ENCODE peak calls at places on chromosomes 4 and X, in seven cellular contexts. T, H, I, Q, K, Y and F are unnamed samples.
A peak's percentile ranks its signal among the peaks of the same experiment; 100 is the strongest.

GRCh38 chr4:41525129-41525528 is 12.8 kb upstream of the LIMCH1 start:
- DNase-seq in T (peak; percentile 99), H (no peak), I (no peak), Q (no peak), K (no peak), Y (no peak), F (no peak)

GRCh38 chrX:129842510-129843208 is 1.0 kb downstream of the ZDHHC9 start:
- DNase-seq in T (peak; percentile 55), H (no peak), I (peak; percentile 80), Q (peak; percentile 1), K (peak; percentile 15), Y (peak; percentile 55), F (no peak)

GRCh38 chr4:7347981-7348380 is 86.7 kb downstream of the PSAPL1 start:
- DNase-seq in T (peak; percentile 71), H (no peak), I (no peak), Q (no peak), K (peak; percentile 23), Y (peak; percentile 30), F (no peak)

GRCh38 chr4:67881226-67881625 is 2.6 kb downstream of the TMPRSS11D start:
- DNase-seq in T (no peak), H (no peak), I (no peak), Q (no peak), K (no peak), Y (no peak), F (no peak)

GRCh38 chr4:150140774-150141400 is 62.6 kb downstream of the DCLK2 start:
- DNase-seq in T (peak; percentile 81), H (no peak), I (peak; percentile 79), Q (no peak), K (peak; percentile 57), Y (peak; percentile 78), F (no peak)

GRCh38 chr4:182917182-182918043 is at the start of gene DCTD:
- DNase-seq in T (peak; percentile 75), H (peak; percentile 77), I (peak; percentile 51), Q (peak; percentile 95), K (peak; percentile 33), Y (peak; percentile 62), F (peak; percentile 92)

GRCh38 chrX:134604701-134605271 is 53.5 kb downstream of the PLAC1 start:
- DNase-seq in T (peak; percentile 39), H (no peak), I (peak; percentile 53), Q (no peak), K (no peak), Y (peak; percentile 51), F (no peak)

GRCh38 chr4:2936773-2937145 is 26.4 kb downstream of the NOP14 start:
- DNase-seq in T (peak; percentile 85), H (no peak), I (peak; percentile 89), Q (peak; percentile 89), K (peak; percentile 41), Y (peak; percentile 80), F (peak; percentile 56)

GRCh38 chr4:98627883-98628282 is 30.5 kb downstream of the TSPAN5 start:
- DNase-seq in T (peak; percentile 91), H (no peak), I (peak; percentile 78), Q (no peak), K (peak; percentile 68), Y (peak; percentile 63), F (no peak)

GRCh38 chr4:158229768-158230167 is 19.5 kb downstream of the TMEM144 start:
- DNase-seq in T (no peak), H (no peak), I (no peak), Q (no peak), K (no peak), Y (no peak), F (no peak)

GRCh38 chrX:11239230-11239629 is 54.0 kb upstream of the AMELX start:
- DNase-seq in T (peak; percentile 69), H (no peak), I (peak; percentile 75), Q (peak; percentile 77), K (peak; percentile 71), Y (peak; percentile 86), F (peak; percentile 28)

GRCh38 chr4:128234836-128235235 is 52.8 kb downstream of the PGRMC2 start:
- DNase-seq in T (no peak), H (no peak), I (no peak), Q (no peak), K (no peak), Y (no peak), F (no peak)

GRCh38 chrX:134171661-134172587 is 65.1 kb upstream of the CCDC160 start:
- DNase-seq in T (no peak), H (no peak), I (no peak), Q (no peak), K (no peak), Y (no peak), F (peak; percentile 8)

DNA sequence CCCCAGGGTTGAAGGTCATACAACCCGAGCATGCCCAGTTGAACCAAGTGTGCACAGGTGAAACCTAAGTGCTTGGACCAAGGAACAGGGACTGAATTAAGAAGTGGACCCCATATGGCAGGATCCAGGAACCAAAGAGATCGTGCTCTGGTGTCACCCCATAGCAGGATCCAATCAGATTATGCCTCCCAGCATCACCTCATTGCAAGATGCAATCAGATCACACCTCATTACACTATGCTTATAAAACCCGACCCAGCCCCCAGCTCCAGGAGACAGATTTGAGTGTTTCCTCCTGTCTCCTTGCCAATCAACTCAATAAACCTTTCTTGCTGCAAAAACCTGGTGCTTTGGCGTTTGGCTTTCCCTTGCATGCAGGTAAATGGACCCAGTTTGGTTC is 37.6 kb downstream of the EFHC2 start:
- DNase-seq in T (no peak), H (no peak), I (no peak), Q (no peak), K (no peak), Y (no peak), F (no peak)
- TF ChIP-seq CTCF in T (no peak), H (no peak), I (no peak), Q (no peak), K (no peak), Y (no peak), F (no peak)

GRCh38 chr4:184969610-184970009 is 48.7 kb upstream of the HELT start:
- DNase-seq in T (no peak), H (peak; percentile 21), I (no peak), Q (no peak), K (no peak), Y (no peak), F (no peak)

GRCh38 chr4:184972996-184973395 is 45.3 kb upstream of the HELT start:
- DNase-seq in T (no peak), H (no peak), I (no peak), Q (no peak), K (no peak), Y (no peak), F (no peak)

DNA sequence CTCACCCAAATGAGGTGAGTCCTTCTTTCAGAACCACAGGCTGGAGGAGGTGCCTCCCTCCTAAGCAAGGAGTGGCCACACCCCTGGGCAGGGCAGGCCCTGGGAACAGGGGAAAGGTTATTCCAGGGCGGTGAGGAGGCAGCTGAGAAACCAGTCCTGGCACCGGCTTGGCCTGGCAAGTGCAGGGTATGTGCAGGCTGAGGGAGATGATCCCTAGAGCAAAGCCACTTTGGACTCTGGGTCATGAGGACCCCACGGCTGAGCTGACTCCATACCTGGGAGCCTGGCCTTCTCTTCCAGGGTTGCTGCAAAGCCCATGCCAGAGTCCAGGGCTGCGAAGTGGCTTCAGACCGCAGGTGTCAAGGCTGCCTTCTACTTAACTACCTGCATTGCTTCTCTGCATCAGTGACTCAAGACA is 49.5 kb upstream of the HELT start:
- DNase-seq in T (no peak), H (peak; percentile 49), I (no peak), Q (no peak), K (no peak), Y (peak; percentile 78), F (no peak)
- TF ChIP-seq CTCF in T (no peak), H (no peak), I (no peak), Q (no peak), K (no peak), Y (no peak), F (no peak)

GRCh38 chrX:7069556-7069955 is 78.0 kb upstream of the STS start:
- DNase-seq in T (no peak), H (no peak), I (no peak), Q (no peak), K (no peak), Y (no peak), F (no peak)

GRCh38 chrX:7065473-7065872 is 82.0 kb upstream of the STS start:
- DNase-seq in T (no peak), H (no peak), I (no peak), Q (no peak), K (no peak), Y (no peak), F (no peak)

GRCh38 chrX:7067266-7067665 is 80.2 kb upstream of the STS start:
- DNase-seq in T (no peak), H (no peak), I (no peak), Q (no peak), K (no peak), Y (no peak), F (no peak)

GRCh38 chrX:7071390-7071789 is 76.1 kb upstream of the STS start:
- DNase-seq in T (no peak), H (no peak), I (no peak), Q (no peak), K (no peak), Y (no peak), F (no peak)

DNA sequence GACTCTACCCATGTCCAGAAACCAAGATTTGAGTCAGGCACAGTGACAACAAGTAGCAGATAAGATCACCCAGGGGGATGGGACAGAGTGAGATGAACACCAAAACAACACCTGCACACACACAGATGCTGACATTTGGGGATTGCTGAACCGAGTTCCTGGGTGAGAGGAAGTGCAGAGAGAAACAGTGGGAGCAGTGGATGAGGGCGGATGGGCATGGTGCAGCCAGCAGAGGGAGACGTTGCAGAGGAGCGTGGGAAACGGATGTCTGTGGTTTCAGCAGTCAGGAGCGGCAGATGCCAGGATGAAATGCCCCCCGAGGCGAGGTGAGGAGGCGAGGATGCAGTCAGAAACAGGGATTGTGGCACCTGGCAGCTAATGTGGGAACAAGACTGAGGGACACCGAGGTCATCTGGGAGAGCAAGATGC is 78.6 kb upstream of the STS start:
- DNase-seq in T (no peak), H (no peak), I (no peak), Q (peak; percentile 21), K (no peak), Y (no peak), F (no peak)
- TF ChIP-seq CTCF in T (peak; percentile 16), H (peak; percentile 35), I (peak; percentile 15), Q (peak; percentile 30), K (peak; percentile 30), Y (peak; percentile 31), F (peak; percentile 29)

GRCh38 chrX:136708348-136708747 is 60.4 kb downstream of the CD40LG start:
- DNase-seq in T (no peak), H (no peak), I (no peak), Q (peak; percentile 24), K (no peak), Y (peak; percentile 38), F (no peak)

GRCh38 chrX:136710324-136710951 is 62.5 kb downstream of the CD40LG start:
- DNase-seq in T (peak; percentile 32), H (no peak), I (peak; percentile 44), Q (peak; percentile 61), K (no peak), Y (peak; percentile 44), F (no peak)

GRCh38 chrX:136712631-136713030 is 64.7 kb downstream of the CD40LG start:
- DNase-seq in T (no peak), H (no peak), I (no peak), Q (no peak), K (no peak), Y (no peak), F (no peak)

GRCh38 chrX:136714626-136715599 is 65.8 kb downstream of the ARHGEF6 start:
- DNase-seq in T (no peak), H (no peak), I (no peak), Q (peak; percentile 55), K (no peak), Y (no peak), F (peak; percentile 7)

DNA sequence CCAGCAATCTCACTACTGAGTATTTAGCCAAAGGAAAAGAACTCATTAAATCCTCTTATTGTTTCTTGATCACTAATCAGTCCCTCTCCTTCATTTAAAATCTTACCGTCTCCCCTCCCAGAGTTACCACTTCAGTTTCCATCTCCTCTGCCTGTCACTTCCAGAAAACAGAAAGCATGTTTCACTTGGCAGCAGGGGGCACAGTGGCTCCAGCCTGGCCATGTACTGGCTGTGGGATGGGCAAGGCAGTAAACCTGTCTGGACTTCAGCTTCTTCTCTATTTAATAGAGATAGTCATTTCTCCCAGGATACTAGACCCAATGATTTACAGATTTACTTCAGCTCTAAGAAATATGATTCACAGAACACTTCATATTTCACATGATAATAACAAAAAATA is 63.2 kb downstream of the CD40LG start:
- DNase-seq in T (no peak), H (no peak), I (peak; percentile 53), Q (peak; percentile 53), K (peak; percentile 27), Y (peak; percentile 69), F (peak; percentile 4)
- TF ChIP-seq CTCF in T (peak; percentile 59), H (peak; percentile 60), I (peak; percentile 54), Q (peak; percentile 21), K (peak; percentile 67), Y (peak; percentile 82), F (no peak)